ENCODE peak calls at places on chromosomes 7 and 10, in five cellular contexts. P is psoas muscle, F is iPS DF 6.9, Q is right cardiac atrium, G is breast epithelium. O is an unnamed sample. For H3K4me1, the result is how much of the 10 kb centered on the place peaks cover.

GRCh38 chr10:12637649-12638048 is 288.3 kb downstream of the CAMK1D start:
- DNase-seq in P (no peak), F (no peak), Q (no peak), G (no peak), O (no peak)

GRCh38 chr10:118870467-118871243 is 115.9 kb upstream of the CACUL1 start:
- DNase-seq in P (no peak), F (no peak), Q (no peak), G (no peak), O (no peak)

GRCh38 chr10:126783806-126784205 is 113.3 kb upstream of the C10orf90 start:
- DNase-seq in P (no peak), F (no peak), Q (no peak), G (no peak), O (no peak)

GRCh38 chr7:149558149-149558861 is 60.7 kb upstream of the ZNF746 start:
- DNase-seq in P (no peak), F (no peak), Q (no peak), G (no peak), O (no peak)

GRCh38 chr7:155383756-155384491 is 74.0 kb upstream of the EN2 start:
- DNase-seq in P (no peak), F (no peak), Q (no peak), G (no peak), O (no peak)

GRCh38 chr7:112481833-112482669 is 1.3 kb downstream of the LSMEM1 start:
- DNase-seq in P (peak), F (no peak), Q (peak), G (no peak), O (peak)

GRCh38 chr7:35289376-35289775 is 35.5 kb upstream of the TBX20 start:
- DNase-seq in P (no peak), F (no peak), Q (no peak), G (no peak), O (no peak)

GRCh38 chr7:38492010-38492409 is 139.2 kb downstream of the AMPH start:
- DNase-seq in P (no peak), F (peak), Q (no peak), G (no peak), O (no peak)

GRCh38 chr7:5630670-5631069 is 150.8 kb downstream of the RNF216 start:
- DNase-seq in P (no peak), F (no peak), Q (no peak), G (no peak), O (no peak)

GRCh38 chr7:55245271-55245723 is 119.8 kb upstream of the LANCL2 start:
- DNase-seq in P (no peak), F (no peak), Q (no peak), G (no peak), O (no peak)

GRCh38 chr7:135510603-135511183 is 791 bp upstream of the CNOT4 start:
- DNase-seq in P (no peak), F (no peak), Q (no peak), G (no peak), O (no peak)

GRCh38 chr10:95431900-95432342 is 129.2 kb downstream of the SORBS1 start:
- DNase-seq in P (no peak), F (no peak), Q (no peak), G (no peak), O (no peak)

GRCh38 chr7:74379938-74380337 is 73.8 kb upstream of the GTF2IRD1 start:
- DNase-seq in P (no peak), F (no peak), Q (no peak), G (no peak), O (no peak)

GRCh38 chr7:106501605-106502580 is 159.1 kb downstream of the CCDC71L start:
- DNase-seq in P (no peak), F (no peak), Q (no peak), G (no peak), O (no peak)

GRCh38 chr10:53256623-53257022 is 484.0 kb upstream of the MBL2 start:
- DNase-seq in P (no peak), F (peak), Q (no peak), G (no peak), O (no peak)

GRCh38 chr10:91227576-91227975 is 7.1 kb downstream of the PCGF5 start:
- DNase-seq in P (no peak), F (no peak), Q (no peak), G (no peak), O (no peak)

GRCh38 chr7:12716134-12716667 is 28.8 kb downstream of the ARL4A start:
- DNase-seq in P (no peak), F (no peak), Q (no peak), G (no peak), O (no peak)

GRCh38 chr10:51999089-51999488 is 299.7 kb upstream of the CSTF2T start:
- DNase-seq in P (no peak), F (no peak), Q (no peak), G (no peak), O (no peak)

GRCh38 chr7:4833691-4834600 is 27.9 kb downstream of the PAPOLB start:
- DNase-seq in P (no peak), F (no peak), Q (peak), G (peak), O (no peak)

GRCh38 chr7:43799605-43800004 is 41.1 kb downstream of the BLVRA start:
- DNase-seq in P (no peak), F (no peak), Q (no peak), G (no peak), O (no peak)

GRCh38 chr10:43453266-43453831 is 16.4 kb downstream of the ZNF487 start:
- DNase-seq in P (no peak), F (no peak), Q (no peak), G (no peak), O (no peak)

GRCh38 chr10:71302874-71303568 is 16.0 kb upstream of the SLC29A3 start:
- DNase-seq in P (no peak), F (no peak), Q (no peak), G (no peak), O (no peak)

GRCh38 chr7:97064972-97065587 is 40.4 kb upstream of the DLX5 start:
- DNase-seq in P (no peak), F (peak), Q (no peak), G (no peak), O (no peak)

GRCh38 chr7:30469303-30469702 is 9.3 kb downstream of the NOD1 start:
- DNase-seq in P (peak), F (peak), Q (peak), G (peak), O (peak)
- H3K4me1 ChIP-seq in P (under half), F (under half), Q (under half), G (under half), O (under half)

DNA sequence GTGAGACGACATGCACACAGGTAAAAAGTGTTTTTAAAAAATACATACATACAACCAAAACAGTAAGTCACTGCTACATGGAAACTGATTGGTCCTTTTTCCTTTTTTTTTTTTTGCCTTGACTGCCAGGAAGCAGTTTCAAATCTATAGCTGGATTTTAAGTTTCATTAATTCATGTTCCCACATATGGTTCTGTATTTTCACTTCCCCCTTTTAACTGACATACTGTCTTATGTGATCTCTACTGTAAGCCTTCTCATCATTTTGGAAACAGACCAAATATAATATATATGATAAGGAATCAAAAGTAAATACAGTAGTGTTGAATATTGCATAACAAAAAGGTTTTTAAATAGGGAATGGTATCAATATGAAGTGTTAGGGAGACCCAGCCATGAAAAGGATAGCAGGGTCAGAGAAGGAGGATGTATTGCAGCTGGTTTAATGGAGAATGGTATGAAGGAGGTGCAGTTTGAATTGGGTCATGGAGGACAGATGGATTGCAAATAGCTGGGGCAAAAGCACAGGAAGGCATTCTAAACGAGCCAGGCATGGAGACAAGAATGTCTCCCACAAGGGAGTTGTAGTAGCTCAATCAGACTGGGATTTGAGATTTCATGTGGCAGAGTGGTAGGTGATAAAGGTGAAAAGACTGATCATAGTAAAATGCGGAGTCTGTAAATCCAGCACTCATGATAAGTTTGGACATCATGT is 5.4 kb downstream of the CAV1 start:
- DNase-seq in P (no peak), F (no peak), Q (no peak), G (no peak), O (no peak)
- H3K4me1 ChIP-seq in P (under half), F (under half), Q (under half), G (under half), O (half or more)

DNA sequence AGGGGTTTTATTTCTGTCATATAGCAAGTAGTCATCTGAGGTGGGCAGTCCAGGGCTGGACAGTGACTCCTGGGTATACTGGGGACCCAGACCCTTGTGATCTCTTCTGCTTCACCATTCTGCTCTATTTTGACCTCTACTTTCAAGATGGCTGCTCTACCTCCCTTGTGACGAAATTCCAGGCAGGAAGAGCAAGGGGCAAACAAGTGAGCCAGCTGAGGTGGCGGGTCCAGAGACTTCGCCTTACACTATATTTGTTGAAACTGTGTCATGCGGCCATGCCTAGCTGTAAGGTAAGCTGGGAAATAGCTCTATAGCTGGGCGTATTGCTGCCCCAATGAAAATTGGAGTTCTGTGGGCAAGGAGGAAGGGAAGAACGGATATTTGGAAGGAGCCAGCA is 7.9 kb upstream of the CPA1 start:
- DNase-seq in P (no peak), F (no peak), Q (no peak), G (no peak), O (no peak)
- H3K4me1 ChIP-seq in P (under half), F (under half), Q (under half), G (under half), O (under half)

GRCh38 chr10:110792476-110792875 is 79.3 kb upstream of the PDCD4 start:
- DNase-seq in P (no peak), F (no peak), Q (no peak), G (no peak), O (no peak)
- H3K4me1 ChIP-seq in P (under half), F (under half), Q (under half), G (under half), O (under half)

DNA sequence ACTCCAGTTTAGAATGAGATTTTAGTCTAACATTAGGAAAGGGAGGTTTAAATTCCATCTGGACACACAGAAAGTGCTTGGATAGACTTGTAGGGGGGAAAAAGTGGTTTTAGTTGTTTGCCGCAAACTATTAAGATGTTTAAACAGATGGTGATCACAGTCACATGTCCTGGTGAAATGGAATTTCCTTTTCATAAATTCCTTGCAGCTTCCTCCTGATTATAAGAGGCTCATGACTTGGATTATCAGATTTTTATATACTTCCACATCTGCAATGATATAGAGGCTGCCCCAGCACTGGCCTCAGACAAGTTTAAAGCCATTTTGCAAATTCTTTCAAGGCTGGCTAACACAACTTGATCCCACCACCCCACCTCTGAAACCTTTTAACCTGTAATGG is 106.4 kb upstream of the ARMC3 start:
- DNase-seq in P (no peak), F (no peak), Q (no peak), G (no peak), O (no peak)
- H3K4me1 ChIP-seq in P (under half), F (under half), Q (under half), G (under half), O (under half)

GRCh38 chr7:151248191-151249033 is at the start of gene SMARCD3:
- DNase-seq in P (peak), F (no peak), Q (peak), G (no peak), O (no peak)
- H3K4me1 ChIP-seq in P (half or more), F (under half), Q (under half), G (under half), O (half or more)

O was measured in thoracic aorta.